ENCODE peak calls at places on chromosomes 6 and 20, in five cellular contexts. T, O, B, N and Y are unnamed samples.

GRCh38 chr6:129667621-129668020 is 42.4 kb downstream of the ARHGAP18 start:
- DNase-seq in T (no peak), O (no peak), B (no peak), N (no peak), Y (no peak)

GRCh38 chr6:40308533-40309306 is 278.4 kb downstream of the LRFN2 start:
- DNase-seq in T (peak; percentile 89), O (peak; percentile 11), B (peak; percentile 56), N (peak; percentile 82), Y (peak; percentile 82)

GRCh38 chr6:117496383-117496990 is 14.0 kb downstream of the DCBLD1 start:
- DNase-seq in T (no peak), O (no peak), B (no peak), N (no peak), Y (no peak)

GRCh38 chr20:56072165-56072564 is 66.8 kb upstream of the CBLN4 start:
- DNase-seq in T (no peak), O (no peak), B (no peak), N (no peak), Y (no peak)

GRCh38 chr20:10761232-10761631 is 87.4 kb upstream of the JAG1 start:
- DNase-seq in T (no peak), O (no peak), B (peak; percentile 41), N (no peak), Y (no peak)

GRCh38 chr6:129635396-129636164 is 74.4 kb downstream of the ARHGAP18 start:
- DNase-seq in T (no peak), O (no peak), B (no peak), N (no peak), Y (no peak)

GRCh38 chr6:54541521-54541920 is 233.3 kb downstream of the TINAG start:
- DNase-seq in T (no peak), O (no peak), B (no peak), N (no peak), Y (no peak)

GRCh38 chr6:134064461-134064860 is 12.0 kb upstream of the SLC2A12 start:
- DNase-seq in T (peak; percentile 23), O (no peak), B (no peak), N (no peak), Y (no peak)

GRCh38 chr6:147463651-147464050 is 44.8 kb upstream of the SAMD5 start:
- DNase-seq in T (no peak), O (no peak), B (no peak), N (no peak), Y (no peak)

GRCh38 chr20:24778585-24779031 is 170.5 kb upstream of the CST7 start:
- DNase-seq in T (no peak), O (no peak), B (no peak), N (no peak), Y (no peak)

GRCh38 chr20:40502431-40502992 is 186.5 kb downstream of the MAFB start:
- DNase-seq in T (no peak), O (no peak), B (no peak), N (no peak), Y (no peak)

GRCh38 chr6:157317129-157317814 is 6.0 kb downstream of the TMEM242 start:
- DNase-seq in T (peak; percentile 72), O (no peak), B (peak; percentile 48), N (no peak), Y (no peak)

GRCh38 chr6:133701633-133702331 is 187.1 kb upstream of the TCF21 start:
- DNase-seq in T (peak; percentile 81), O (no peak), B (no peak), N (no peak), Y (no peak)

GRCh38 chr6:112298816-112299281 is 44.5 kb upstream of the LAMA4 start:
- DNase-seq in T (no peak), O (no peak), B (no peak), N (no peak), Y (no peak)

GRCh38 chr6:2119275-2119674 is 126.1 kb downstream of the GMDS start:
- DNase-seq in T (no peak), O (no peak), B (no peak), N (no peak), Y (no peak)

GRCh38 chr6:21905531-21905930 is 312.0 kb downstream of the SOX4 start:
- DNase-seq in T (no peak), O (no peak), B (no peak), N (no peak), Y (no peak)

GRCh38 chr6:41538556-41539182 is 7.5 kb upstream of the FOXP4 start:
- DNase-seq in T (no peak), O (no peak), B (no peak), N (no peak), Y (no peak)

GRCh38 chr6:18997375-18997826 is 610.3 kb downstream of the RNF144B start:
- DNase-seq in T (no peak), O (no peak), B (peak; percentile 58), N (peak; percentile 50), Y (peak; percentile 31)

GRCh38 chr6:35808688-35809087 is 3.5 kb downstream of the LHFPL5 start:
- DNase-seq in T (no peak), O (no peak), B (no peak), N (no peak), Y (no peak)

GRCh38 chr6:37188962-37189510 is 19.1 kb downstream of the PIM1 start:
- DNase-seq in T (no peak), O (no peak), B (no peak), N (no peak), Y (no peak)

GRCh38 chr6:90074161-90074560 is 179.9 kb downstream of the GJA10 start:
- DNase-seq in T (no peak), O (no peak), B (peak; percentile 15), N (no peak), Y (no peak)

GRCh38 chr6:167576050-167576741 is 250.5 kb upstream of the AFDN start:
- DNase-seq in T (no peak), O (no peak), B (no peak), N (no peak), Y (no peak)

GRCh38 chr20:41526327-41526726 is 91.8 kb downstream of the CHD6 start:
- DNase-seq in T (no peak), O (no peak), B (no peak), N (no peak), Y (no peak)

GRCh38 chr20:17533396-17533795 is 2.2 kb upstream of the BFSP1 start:
- DNase-seq in T (peak; percentile 15), O (no peak), B (peak; percentile 71), N (peak; percentile 56), Y (peak; percentile 39)

GRCh38 chr6:105793132-105793531 is 293.0 kb upstream of the PRDM1 start:
- DNase-seq in T (no peak), O (no peak), B (no peak), N (no peak), Y (no peak)

GRCh38 chr6:133394630-133395029 is 153.5 kb downstream of the EYA4 start:
- DNase-seq in T (no peak), O (no peak), B (no peak), N (no peak), Y (no peak)

GRCh38 chr6:128118401-128118800 is 217.5 kb upstream of the THEMIS start:
- DNase-seq in T (no peak), O (no peak), B (no peak), N (no peak), Y (no peak)

GRCh38 chr6:56370127-56370540 is 122.8 kb upstream of the COL21A1 start:
- DNase-seq in T (peak; percentile 13), O (no peak), B (peak; percentile 87), N (peak; percentile 69), Y (peak; percentile 42)
- TF ChIP-seq FOXM1 in T (no peak), O (no peak), B (no peak), N (no peak), Y (no peak)

GRCh38 chr6:152471459-152472070 is 165.6 kb downstream of the SYNE1 start:
- DNase-seq in T (no peak), O (no peak), B (no peak), N (peak; percentile 25), Y (no peak)
- TF ChIP-seq FOXM1 in T (no peak), O (no peak), B (no peak), N (no peak), Y (no peak)

GRCh38 chr6:100467144-100468012 is 2.7 kb upstream of the SIM1 start:
- DNase-seq in T (no peak), O (no peak), B (no peak), N (no peak), Y (no peak)
- TF ChIP-seq FOXM1 in T (no peak), O (no peak), B (no peak), N (no peak), Y (no peak)

GRCh38 chr20:57781901-57782300 is 72.1 kb upstream of the PMEPA1 start:
- DNase-seq in T (no peak), O (no peak), B (no peak), N (no peak), Y (no peak)

GRCh38 chr20:57780906-57781305 is 71.1 kb upstream of the PMEPA1 start:
- DNase-seq in T (no peak), O (no peak), B (no peak), N (no peak), Y (no peak)

GRCh38 chr20:57780398-57780797 is 70.6 kb upstream of the PMEPA1 start:
- DNase-seq in T (no peak), O (no peak), B (no peak), N (no peak), Y (no peak)

GRCh38 chr20:57777911-57778310 is 68.1 kb upstream of the PMEPA1 start:
- DNase-seq in T (no peak), O (no peak), B (no peak), N (no peak), Y (no peak)

GRCh38 chr20:57779401-57780003 is 69.7 kb upstream of the PMEPA1 start:
- DNase-seq in T (no peak), O (no peak), B (no peak), N (no peak), Y (no peak)
- TF ChIP-seq FOXM1 in T (no peak), O (no peak), B (no peak), N (no peak), Y (no peak)